ENCODE peak calls at places on chromosomes 2 and 18, in seven cellular contexts. W, U, Q, J, O, B and R are unnamed samples.

GRCh38 chr2:24400207-24400907 is 40.0 kb upstream of the ITSN2 start:
- DNase-seq in O (no peak), B (no peak), J (no peak), U (no peak), Q (no peak), W (no peak), R (no peak)

GRCh38 chr2:206383669-206384068 is 59.7 kb upstream of the ADAM23 start:
- DNase-seq in B (no peak), Q (no peak), J (no peak), O (no peak), U (no peak), W (no peak), R (no peak)

GRCh38 chr2:240465268-240465764 is 29.9 kb downstream of the GPC1 start:
- DNase-seq in O (peak), J (peak), U (no peak), Q (no peak), W (no peak), B (no peak), R (no peak)

GRCh38 chr18:63342206-63342605 is 22.6 kb upstream of the BCL2 start:
- DNase-seq in J (peak), O (peak), B (no peak), Q (no peak), U (peak), W (no peak), R (no peak)

GRCh38 chr2:171924170-171924942 is 2.1 kb downstream of the HAT1 start:
- DNase-seq in Q (no peak), J (no peak), B (no peak), U (peak), O (no peak), W (no peak), R (no peak)

GRCh38 chr2:4909486-4909885 is 782.7 kb upstream of the SOX11 start:
- DNase-seq in J (no peak), U (no peak), W (no peak), O (no peak), B (no peak), Q (no peak), R (no peak)

GRCh38 chr2:201237486-201238241 is 22.7 kb upstream of the CASP8 start:
- DNase-seq in J (no peak), O (no peak), B (no peak), Q (no peak), U (no peak), W (no peak), R (no peak)

GRCh38 chr2:98473995-98474780 is 29.5 kb downstream of the INPP4A start:
- DNase-seq in O (no peak), J (no peak), Q (peak), B (no peak), W (no peak), U (no peak), R (no peak)

GRCh38 chr2:61889212-61889956 is 928 bp upstream of the CCT4 start:
- DNase-seq in Q (no peak), O (peak), U (no peak), W (no peak), B (no peak), J (no peak), R (peak)

GRCh38 chr18:36589857-36590543 is 238.8 kb downstream of the TPGS2 start:
- DNase-seq in B (no peak), Q (no peak), W (no peak), O (no peak), J (no peak), U (no peak), R (no peak)

GRCh38 chr2:142052220-142052863 is 78.5 kb downstream of the LRP1B start:
- DNase-seq in W (no peak), B (no peak), O (no peak), U (no peak), Q (no peak), J (no peak), R (no peak)

GRCh38 chr2:144730711-144731110 is 210.8 kb upstream of the ZEB2 start:
- DNase-seq in B (no peak), U (no peak), O (no peak), J (no peak), Q (no peak), W (no peak), R (no peak)

GRCh38 chr2:202096736-202097135 is 23.7 kb downstream of the KIAA2012 start:
- DNase-seq in O (no peak), Q (no peak), J (no peak), W (no peak), B (no peak), U (peak), R (no peak)

GRCh38 chr2:86014493-86014892 is 91.2 kb downstream of the POLR1A start:
- DNase-seq in J (no peak), B (no peak), O (no peak), Q (no peak), U (no peak), W (no peak), R (no peak)

GRCh38 chr18:8609711-8610441 is 639 bp downstream of the RAB12 start:
- DNase-seq in Q (peak), B (no peak), O (peak), W (no peak), U (no peak), J (peak), R (no peak)